ENCODE peak calls at places on chromosomes 1 and 21, in five cellular contexts. C is cardiac muscle cell, V is neuronal stem cell, W is AG04450, Z is transverse colon. G is an unnamed sample.

GRCh38 chr1:109767596-109768334 is 4.0 kb upstream of the EPS8L3 start:
- DNase-seq in Z (peak; percentile 1), W (no peak), V (no peak), C (no peak), G (no peak)

GRCh38 chr1:159798893-159799292 is 3.3 kb upstream of the FCRL6 start:
- DNase-seq in V (peak; percentile 53), Z (peak; percentile 72), W (peak; percentile 66), C (peak; percentile 80), G (peak; percentile 90)

GRCh38 chr1:182507685-182508084 is 57.7 kb downstream of the RGSL1 start:
- DNase-seq in W (no peak), Z (peak; percentile 86), V (no peak), C (peak; percentile 14), G (no peak)

GRCh38 chr1:27233677-27234053 is 767 bp upstream of the WDTC1 start:
- DNase-seq in C (no peak), W (no peak), V (peak; percentile 9), Z (peak; percentile 8), G (no peak)

GRCh38 chr1:20361401-20361800 is 70.7 kb downstream of the VWA5B1 start:
- DNase-seq in V (no peak), Z (no peak), W (no peak), C (no peak), G (no peak)

GRCh38 chr1:110370827-110371226 is 20.0 kb downstream of the SLC16A4 start:
- DNase-seq in C (no peak), V (no peak), Z (no peak), W (no peak), G (no peak)

GRCh38 chr1:23555949-23556640 is 3.2 kb downstream of the ID3 start:
- DNase-seq in C (peak; percentile 77), Z (peak; percentile 54), W (no peak), V (no peak), G (no peak)

GRCh38 chr1:214548988-214549387 is 2.4 kb downstream of the PTPN14 start:
- DNase-seq in W (no peak), V (no peak), C (peak; percentile 49), Z (no peak), G (no peak)

GRCh38 chr1:184633785-184634184 is 120.9 kb downstream of the EDEM3 start:
- DNase-seq in C (no peak), W (no peak), V (no peak), Z (no peak), G (peak; percentile 26)

GRCh38 chr1:221998186-221998612 is 256.3 kb upstream of the DUSP10 start:
- DNase-seq in Z (no peak), C (no peak), W (no peak), V (no peak), G (no peak)

GRCh38 chr1:244286341-244286740 is 165.4 kb downstream of the ADSS2 start:
- DNase-seq in C (no peak), V (no peak), Z (no peak), W (no peak), G (no peak)

GRCh38 chr21:38136201-38136600 is 120.6 kb upstream of the KCNJ15 start:
- DNase-seq in C (no peak), Z (no peak), W (no peak), V (no peak), G (no peak)

GRCh38 chr1:70112838-70113237 is 92.5 kb downstream of the LRRC40 start:
- DNase-seq in Z (no peak), V (no peak), W (no peak), C (no peak), G (peak; percentile 11)

GRCh38 chr1:117026361-117026760 is 24.8 kb downstream of the CD101 start:
- DNase-seq in Z (no peak), V (no peak), C (no peak), W (no peak), G (no peak)

GRCh38 chr1:156623946-156624813 is 5.0 kb downstream of the HAPLN2 start:
- DNase-seq in C (peak; percentile 84), W (no peak), Z (peak; percentile 47), V (peak; percentile 65), G (peak; percentile 68)

GRCh38 chr1:156625436-156626078 is 6.3 kb downstream of the HAPLN2 start:
- DNase-seq in W (no peak), V (no peak), C (peak; percentile 76), Z (peak; percentile 61), G (peak; percentile 64)

GRCh38 chr1:156626079-156626438 is 6.8 kb downstream of the HAPLN2 start:
- DNase-seq in V (no peak), Z (no peak), W (no peak), C (no peak), G (no peak)

GRCh38 chr1:156622581-156623297 is 3.5 kb downstream of the HAPLN2 start:
- DNase-seq in C (no peak), W (no peak), V (no peak), Z (no peak), G (no peak)

GRCh38 chr1:156624814-156625435 is 5.7 kb downstream of the HAPLN2 start:
- DNase-seq in V (no peak), W (no peak), Z (no peak), C (no peak), G (no peak)
- H3K27me3 ChIP-seq in V (peaks cover 52% of the 10 kb centered on the region), W (peaks cover 46% of the 10 kb centered on the region), Z (peaks cover 91% of the 10 kb centered on the region), C (peaks cover 70% of the 10 kb centered on the region), G (peaks cover 58% of the 10 kb centered on the region)

DNA sequence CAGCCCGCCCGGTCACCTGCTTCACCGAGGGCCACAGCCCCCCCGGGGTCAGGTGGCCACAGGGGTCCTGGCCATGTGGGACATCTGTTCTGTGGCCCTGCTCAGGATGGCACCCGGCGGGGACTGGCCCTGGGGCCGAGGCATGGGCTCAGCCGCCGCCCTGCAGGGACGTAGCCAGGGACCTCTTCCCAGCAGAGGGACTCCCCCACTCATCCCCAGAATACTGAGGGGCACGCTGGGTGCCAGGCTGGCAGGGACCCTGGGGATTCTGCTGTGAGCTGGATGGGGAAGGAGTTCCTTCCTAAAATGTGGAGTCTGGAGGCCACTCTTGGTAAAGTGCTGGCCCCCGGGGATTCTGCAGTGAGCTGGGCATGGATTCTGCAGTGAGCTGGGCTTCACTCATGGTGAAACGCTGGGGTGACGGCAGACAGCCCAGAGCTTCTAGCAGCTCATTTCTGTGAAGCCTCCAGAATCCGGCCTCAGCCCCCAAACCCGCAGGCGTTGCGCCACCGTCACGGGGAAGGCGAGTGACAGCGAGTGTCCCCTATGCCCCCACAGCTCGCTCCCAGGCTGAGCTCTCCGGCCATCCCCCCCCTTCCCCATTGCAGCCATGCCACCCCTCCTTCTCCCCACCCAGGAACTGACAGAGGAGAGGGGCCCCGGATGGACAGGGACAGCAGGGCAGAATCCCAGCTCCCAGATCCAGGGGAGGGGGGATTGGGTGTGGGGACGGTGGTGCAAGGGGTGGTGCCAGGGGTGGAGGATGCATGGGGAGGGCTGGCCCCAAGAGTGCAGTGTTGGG is 1.4 kb downstream of the ITGB2 start:
- DNase-seq in C (no peak), Z (no peak), W (no peak), V (no peak), G (no peak)
- H3K27me3 ChIP-seq in C (peaks cover 7% of the 10 kb centered on the region), Z (peaks cover 16% of the 10 kb centered on the region), W (peaks cover 68% of the 10 kb centered on the region), V (peaks cover 73% of the 10 kb centered on the region), G (no peaks in the 10 kb centered on the region)

GRCh38 chr1:204205486-204205885 is 8.3 kb downstream of the GOLT1A start:
- DNase-seq in Z (no peak), V (no peak), C (no peak), W (no peak), G (no peak)
- H3K27me3 ChIP-seq in Z (peaks cover 24% of the 10 kb centered on the region), V (no peaks in the 10 kb centered on the region), C (peaks cover 17% of the 10 kb centered on the region), W (no peaks in the 10 kb centered on the region), G (peaks cover 16% of the 10 kb centered on the region)

DNA sequence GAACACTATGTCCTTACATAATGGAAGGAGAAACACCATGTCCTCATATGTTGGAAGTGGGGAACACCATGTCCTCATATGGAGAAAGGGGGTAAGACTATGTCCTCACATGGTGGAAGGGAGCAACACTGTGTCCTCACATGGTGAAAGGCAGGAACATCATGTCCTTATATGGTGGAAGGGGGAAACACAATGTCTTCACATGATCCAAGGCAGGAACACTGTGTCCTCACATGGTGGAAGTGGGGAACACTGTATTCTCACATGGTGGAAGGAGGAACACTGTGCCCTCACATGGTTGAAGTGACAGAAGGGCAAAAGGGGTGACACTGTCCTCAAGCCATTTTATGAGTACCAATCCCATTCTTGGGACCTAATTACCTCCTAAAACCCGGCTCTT is 146.3 kb upstream of the ETV3 start:
- DNase-seq in W (no peak), V (no peak), Z (no peak), C (no peak), G (no peak)
- H3K27me3 ChIP-seq in W (peaks cover 5% of the 10 kb centered on the region), V (no peaks in the 10 kb centered on the region), Z (peaks cover 7% of the 10 kb centered on the region), C (no peaks in the 10 kb centered on the region), G (peaks cover 78% of the 10 kb centered on the region)

GRCh38 chr1:178951600-178951999 is 74.1 kb upstream of the FAM20B start:
- DNase-seq in Z (no peak), W (no peak), C (no peak), V (no peak), G (no peak)
- H3K27me3 ChIP-seq in Z (no peaks in the 10 kb centered on the region), W (peaks cover 3% of the 10 kb centered on the region), C (no peaks in the 10 kb centered on the region), V (no peaks in the 10 kb centered on the region), G (no peaks in the 10 kb centered on the region)

GRCh38 chr1:181310560-181310959 is 172.8 kb upstream of the CACNA1E start:
- DNase-seq in W (no peak), Z (no peak), C (no peak), V (no peak), G (no peak)

GRCh38 chr1:181314959-181315358 is 168.4 kb upstream of the CACNA1E start:
- DNase-seq in C (no peak), W (no peak), V (no peak), Z (no peak), G (no peak)

GRCh38 chr1:181318022-181318857 is 165.1 kb upstream of the CACNA1E start:
- DNase-seq in C (peak; percentile 54), Z (no peak), V (peak; percentile 51), W (no peak), G (no peak)

GRCh38 chr1:181317261-181317924 is 165.9 kb upstream of the CACNA1E start:
- DNase-seq in W (no peak), C (peak; percentile 38), Z (no peak), V (no peak), G (no peak)

GRCh38 chr1:181314010-181314409 is 169.3 kb upstream of the CACNA1E start:
- DNase-seq in V (no peak), W (no peak), C (no peak), Z (no peak), G (no peak)
- H3K27me3 ChIP-seq in V (peaks cover 39% of the 10 kb centered on the region), W (peaks cover 41% of the 10 kb centered on the region), C (peaks cover 88% of the 10 kb centered on the region), Z (peaks cover 60% of the 10 kb centered on the region), G (peaks cover 97% of the 10 kb centered on the region)

DNA sequence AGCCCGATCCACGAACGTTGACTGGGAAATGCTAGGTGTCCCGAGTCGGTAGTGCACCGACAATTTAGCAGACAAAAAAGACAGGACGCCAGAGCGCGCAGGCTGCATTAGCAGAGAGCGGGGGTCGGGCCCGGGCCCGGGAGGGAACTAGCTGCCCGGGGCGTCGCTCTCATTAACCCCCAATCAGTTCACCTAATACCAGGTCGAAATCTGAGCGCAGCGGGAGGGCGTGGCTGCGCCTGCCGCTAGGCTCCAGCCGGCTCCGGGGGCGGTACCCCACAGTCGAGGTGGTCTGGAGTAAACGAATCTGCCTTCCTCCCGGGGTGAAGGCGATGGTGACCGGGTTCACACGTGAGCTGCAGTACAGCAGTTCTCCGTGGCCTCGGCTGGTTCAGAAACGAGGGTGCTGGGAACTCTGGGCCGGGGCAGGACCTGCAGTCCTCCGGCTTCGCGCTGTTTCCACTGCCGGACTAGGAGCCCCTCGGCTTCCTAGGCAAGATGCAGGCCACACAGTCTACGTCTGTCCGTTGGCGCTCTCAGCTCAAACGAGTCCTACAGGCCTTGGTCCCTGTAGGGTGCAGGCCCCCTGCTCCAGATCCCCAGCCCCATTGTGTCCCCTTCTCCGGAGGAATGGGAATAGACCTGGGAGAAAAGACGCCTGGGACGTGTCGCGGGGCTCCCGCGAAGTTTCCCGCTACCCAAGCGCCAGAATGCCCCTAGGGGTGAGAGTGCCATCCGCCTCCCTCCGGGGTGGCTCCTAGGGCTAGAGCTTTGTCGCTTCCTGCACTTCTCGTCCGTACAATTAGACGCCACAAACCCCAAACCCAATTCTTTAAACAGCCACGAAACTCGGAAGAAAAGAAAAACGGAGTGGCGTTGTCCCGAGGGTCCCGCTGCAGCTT is 2.0 kb downstream of the GFI1 start:
- DNase-seq in V (peak; percentile 56), Z (peak; percentile 69), C (peak; percentile 49), W (no peak), G (peak; percentile 45)
- H3K27me3 ChIP-seq in V (peaks cover 93% of the 10 kb centered on the region), Z (peaks cover 99% of the 10 kb centered on the region), C (peaks cover 100% of the 10 kb centered on the region), W (peaks cover 83% of the 10 kb centered on the region), G (peaks cover 68% of the 10 kb centered on the region)